ENCODE peak calls at places on chromosome 2, in five cellular contexts. One of them, this sample, is unnamed.

GRCh38 chr2:218806346-218806978 is 24.5 kb downstream of the CYP27A1 start:
- DNase-seq in NCI-H1436 treated with DMSO at 0.1 percent for 48 hours: no peak
- DNase-seq in EL: peak; percentile 98
- DNase-seq in NCI-H69: peak; percentile 38
- DNase-seq in lung microvascular endothelial cell: no peak
- DNase-seq in this sample: peak; percentile 15

GRCh38 chr2:183951636-183952035 is 646.7 kb upstream of the ZNF804A start:
- DNase-seq in NCI-H1436 treated with DMSO at 0.1 percent for 48 hours: no peak
- DNase-seq in EL: peak; percentile 9
- DNase-seq in NCI-H69: no peak
- DNase-seq in lung microvascular endothelial cell: no peak
- DNase-seq in this sample: no peak

GRCh38 chr2:72931280-72931910 is 14.1 kb downstream of the EMX1 start:
- DNase-seq in NCI-H1436 treated with DMSO at 0.1 percent for 48 hours: no peak
- DNase-seq in EL: peak; percentile 68
- DNase-seq in NCI-H69: no peak
- DNase-seq in lung microvascular endothelial cell: no peak
- DNase-seq in this sample: no peak

GRCh38 chr2:226794751-226795171 is 4.9 kb downstream of the IRS1 start:
- DNase-seq in NCI-H1436 treated with DMSO at 0.1 percent for 48 hours: no peak
- DNase-seq in EL: peak; percentile 80
- DNase-seq in NCI-H69: peak; percentile 69
- DNase-seq in lung microvascular endothelial cell: peak; percentile 21
- DNase-seq in this sample: no peak

GRCh38 chr2:196970089-196970488 is 43.6 kb upstream of the PGAP1 start:
- DNase-seq in NCI-H1436 treated with DMSO at 0.1 percent for 48 hours: no peak
- DNase-seq in EL: no peak
- DNase-seq in NCI-H69: no peak
- DNase-seq in lung microvascular endothelial cell: peak; percentile 56
- DNase-seq in this sample: no peak

GRCh38 chr2:230927711-230928341 is 2.8 kb upstream of the GPR55 start:
- DNase-seq in NCI-H1436 treated with DMSO at 0.1 percent for 48 hours: no peak
- DNase-seq in EL: no peak
- DNase-seq in NCI-H69: no peak
- DNase-seq in lung microvascular endothelial cell: no peak
- DNase-seq in this sample: no peak

GRCh38 chr2:160505236-160505635 is 11.6 kb upstream of the RBMS1 start:
- DNase-seq in NCI-H1436 treated with DMSO at 0.1 percent for 48 hours: no peak
- DNase-seq in EL: no peak
- DNase-seq in NCI-H69: no peak
- DNase-seq in lung microvascular endothelial cell: peak; percentile 17
- DNase-seq in this sample: no peak

GRCh38 chr2:230011617-230012016 is 57.1 kb downstream of the SLC16A14 start:
- DNase-seq in NCI-H1436 treated with DMSO at 0.1 percent for 48 hours: no peak
- DNase-seq in EL: peak; percentile 60
- DNase-seq in NCI-H69: no peak
- DNase-seq in lung microvascular endothelial cell: no peak
- DNase-seq in this sample: no peak

GRCh38 chr2:205872716-205873115 is 190.4 kb downstream of the NRP2 start:
- DNase-seq in NCI-H1436 treated with DMSO at 0.1 percent for 48 hours: no peak
- DNase-seq in EL: no peak
- DNase-seq in NCI-H69: no peak
- DNase-seq in lung microvascular endothelial cell: no peak
- DNase-seq in this sample: no peak

GRCh38 chr2:9287400-9288059 is 80.9 kb downstream of the ASAP2 start:
- DNase-seq in NCI-H1436 treated with DMSO at 0.1 percent for 48 hours: no peak
- DNase-seq in EL: peak; percentile 100
- DNase-seq in NCI-H69: no peak
- DNase-seq in lung microvascular endothelial cell: peak; percentile 97
- DNase-seq in this sample: no peak

GRCh38 chr2:239876241-239876947 is 148.7 kb downstream of the NDUFA10 start:
- DNase-seq in NCI-H1436 treated with DMSO at 0.1 percent for 48 hours: no peak
- DNase-seq in EL: no peak
- DNase-seq in NCI-H69: no peak
- DNase-seq in lung microvascular endothelial cell: no peak
- DNase-seq in this sample: no peak

GRCh38 chr2:239930871-239931771 is 94.0 kb downstream of the NDUFA10 start:
- DNase-seq in NCI-H1436 treated with DMSO at 0.1 percent for 48 hours: no peak
- DNase-seq in EL: no peak
- DNase-seq in NCI-H69: no peak
- DNase-seq in lung microvascular endothelial cell: no peak
- DNase-seq in this sample: no peak

GRCh38 chr2:193808877-193809276 is 1614.1 kb upstream of the TMEFF2 start:
- DNase-seq in NCI-H1436 treated with DMSO at 0.1 percent for 48 hours: no peak
- DNase-seq in EL: no peak
- DNase-seq in NCI-H69: no peak
- DNase-seq in lung microvascular endothelial cell: no peak
- DNase-seq in this sample: no peak

GRCh38 chr2:30148850-30149249 is 2.0 kb downstream of the YPEL5 start:
- DNase-seq in NCI-H1436 treated with DMSO at 0.1 percent for 48 hours: no peak
- DNase-seq in EL: no peak
- DNase-seq in NCI-H69: no peak
- DNase-seq in lung microvascular endothelial cell: no peak
- DNase-seq in this sample: no peak

GRCh38 chr2:235244497-235245215 is 249.2 kb upstream of the AGAP1 start:
- DNase-seq in NCI-H1436 treated with DMSO at 0.1 percent for 48 hours: no peak
- DNase-seq in EL: peak; percentile 15
- DNase-seq in NCI-H69: no peak
- DNase-seq in lung microvascular endothelial cell: no peak
- DNase-seq in this sample: no peak

GRCh38 chr2:30026091-30027055 is 105.0 kb upstream of the ALK start:
- DNase-seq in NCI-H1436 treated with DMSO at 0.1 percent for 48 hours: no peak
- DNase-seq in EL: peak; percentile 89
- DNase-seq in NCI-H69: peak; percentile 63
- DNase-seq in lung microvascular endothelial cell: peak; percentile 32
- DNase-seq in this sample: peak; percentile 23

GRCh38 chr2:175478369-175478768 is 296.9 kb upstream of the ATP5MC3 start:
- DNase-seq in NCI-H1436 treated with DMSO at 0.1 percent for 48 hours: no peak
- DNase-seq in EL: peak; percentile 2
- DNase-seq in NCI-H69: peak; percentile 19
- DNase-seq in lung microvascular endothelial cell: no peak
- DNase-seq in this sample: no peak

GRCh38 chr2:190781604-190782198 is 98.9 kb upstream of the GLS start:
- DNase-seq in NCI-H1436 treated with DMSO at 0.1 percent for 48 hours: no peak
- DNase-seq in EL: peak; percentile 63
- DNase-seq in NCI-H69: peak; percentile 71
- DNase-seq in lung microvascular endothelial cell: peak; percentile 75
- DNase-seq in this sample: no peak

GRCh38 chr2:85277416-85278158 is 50.2 kb downstream of the TGOLN2 start:
- DNase-seq in NCI-H1436 treated with DMSO at 0.1 percent for 48 hours: no peak
- DNase-seq in EL: peak; percentile 67
- DNase-seq in NCI-H69: no peak
- DNase-seq in lung microvascular endothelial cell: peak; percentile 52
- DNase-seq in this sample: no peak

GRCh38 chr2:102668171-102668570 is 48.8 kb downstream of the SLC9A2 start:
- DNase-seq in NCI-H1436 treated with DMSO at 0.1 percent for 48 hours: no peak
- DNase-seq in EL: no peak
- DNase-seq in NCI-H69: peak; percentile 67
- DNase-seq in lung microvascular endothelial cell: no peak
- DNase-seq in this sample: no peak

GRCh38 chr2:23905155-23905554 is 21.8 kb downstream of the ATAD2B start:
- DNase-seq in NCI-H1436 treated with DMSO at 0.1 percent for 48 hours: no peak
- DNase-seq in EL: peak; percentile 17
- DNase-seq in NCI-H69: no peak
- DNase-seq in lung microvascular endothelial cell: peak; percentile 20
- DNase-seq in this sample: no peak

GRCh38 chr2:149858916-149859634 is 271.5 kb upstream of the MMADHC start:
- DNase-seq in NCI-H1436 treated with DMSO at 0.1 percent for 48 hours: no peak
- DNase-seq in EL: peak; percentile 62
- DNase-seq in NCI-H69: no peak
- DNase-seq in lung microvascular endothelial cell: peak; percentile 59
- DNase-seq in this sample: no peak

GRCh38 chr2:57119141-57119540 is 927.5 kb upstream of the VRK2 start:
- DNase-seq in NCI-H1436 treated with DMSO at 0.1 percent for 48 hours: no peak
- DNase-seq in EL: no peak
- DNase-seq in NCI-H69: no peak
- DNase-seq in lung microvascular endothelial cell: no peak
- DNase-seq in this sample: no peak

GRCh38 chr2:36762764-36763490 is 66.4 kb downstream of the VIT start:
- DNase-seq in NCI-H1436 treated with DMSO at 0.1 percent for 48 hours: no peak
- DNase-seq in EL: no peak
- DNase-seq in NCI-H69: no peak
- DNase-seq in lung microvascular endothelial cell: no peak
- DNase-seq in this sample: no peak

GRCh38 chr2:46803911-46804670 is 111.5 kb downstream of the MCFD2 start:
- DNase-seq in NCI-H1436 treated with DMSO at 0.1 percent for 48 hours: no peak
- DNase-seq in EL: peak; percentile 88
- DNase-seq in NCI-H69: no peak
- DNase-seq in lung microvascular endothelial cell: peak; percentile 50
- DNase-seq in this sample: no peak

GRCh38 chr2:99487906-99488305 is 1.9 kb downstream of the REV1 start:
- DNase-seq in NCI-H1436 treated with DMSO at 0.1 percent for 48 hours: no peak
- DNase-seq in EL: no peak
- DNase-seq in NCI-H69: no peak
- DNase-seq in lung microvascular endothelial cell: peak; percentile 58
- DNase-seq in this sample: no peak

GRCh38 chr2:135931776-135932438 is 53.5 kb downstream of the DARS1 start:
- DNase-seq in NCI-H1436 treated with DMSO at 0.1 percent for 48 hours: no peak
- DNase-seq in EL: no peak
- DNase-seq in NCI-H69: no peak
- DNase-seq in lung microvascular endothelial cell: no peak
- DNase-seq in this sample: no peak

GRCh38 chr2:29275186-29275585 is 160.0 kb downstream of the CLIP4 start:
- DNase-seq in NCI-H1436 treated with DMSO at 0.1 percent for 48 hours: no peak
- DNase-seq in EL: no peak
- DNase-seq in NCI-H69: no peak
- DNase-seq in lung microvascular endothelial cell: no peak
- DNase-seq in this sample: no peak

GRCh38 chr2:180722551-180723239 is 257.7 kb upstream of the UBE2E3 start:
- DNase-seq in NCI-H1436 treated with DMSO at 0.1 percent for 48 hours: no peak
- DNase-seq in EL: peak; percentile 42
- DNase-seq in NCI-H69: peak; percentile 71
- DNase-seq in lung microvascular endothelial cell: no peak
- DNase-seq in this sample: no peak

This sample was measured in NCI-H187.